ENCODE peak calls at places on chromosomes 5 and 9, in five cellular contexts. A is uterus, J is GM23248, T is upper lobe of left lung, U is AG04450. F is an unnamed sample.

GRCh38 chr9:111805841-111806241 is 11.1 kb upstream of the SHOC1 start:
- DNase-seq in A (no peak), J (peak), T (no peak), U (no peak), F (no peak)

GRCh38 chr5:94181940-94182339 is 436.5 kb downstream of the KIAA0825 start:
- DNase-seq in A (no peak), J (peak), T (no peak), U (no peak), F (no peak)

GRCh38 chr5:62395210-62395950 is 8.3 kb downstream of the DIMT1 start:
- DNase-seq in A (no peak), J (peak), T (no peak), U (peak), F (no peak)

GRCh38 chr9:108844856-108845255 is 10.9 kb downstream of the ACTL7B start:
- DNase-seq in A (no peak), J (no peak), T (no peak), U (no peak), F (no peak)

GRCh38 chr5:166068547-166069335 is 2222.7 kb upstream of the WWC1 start:
- DNase-seq in A (no peak), J (no peak), T (no peak), U (no peak), F (no peak)

GRCh38 chr5:60521379-60522298 is 178.3 kb downstream of the DEPDC1B start:
- DNase-seq in A (no peak), J (no peak), T (no peak), U (no peak), F (no peak)

GRCh38 chr5:14683906-14684455 is 19.5 kb downstream of the OTULIN start:
- DNase-seq in A (no peak), J (no peak), T (no peak), U (no peak), F (no peak)

GRCh38 chr5:132776077-132776931 is 735 bp downstream of the SEPTIN8 start:
- DNase-seq in A (no peak), J (peak), T (no peak), U (no peak), F (peak)

GRCh38 chr9:137611623-137612609 is 6.4 kb downstream of the ARRDC1 start:
- DNase-seq in A (peak), J (peak), T (peak), U (peak), F (no peak)

GRCh38 chr9:71223953-71224538 is 102.6 kb upstream of the TRPM3 start:
- DNase-seq in A (no peak), J (no peak), T (no peak), U (no peak), F (no peak)

GRCh38 chr9:97567894-97568202 is 65.3 kb downstream of the TSTD2 start:
- DNase-seq in A (no peak), J (no peak), T (no peak), U (no peak), F (no peak)

GRCh38 chr9:28848671-28849070 is 1275.4 kb upstream of the C9orf72 start:
- DNase-seq in A (no peak), J (no peak), T (no peak), U (no peak), F (no peak)

GRCh38 chr9:99411068-99411467 is 189.0 kb downstream of the SEC61B start:
- DNase-seq in A (no peak), J (peak), T (no peak), U (peak), F (no peak)

GRCh38 chr5:83385812-83386211 is 85.7 kb upstream of the VCAN start:
- DNase-seq in A (no peak), J (no peak), T (no peak), U (no peak), F (no peak)

GRCh38 chr9:130825051-130825651 is 9.9 kb upstream of the ABL1 start:
- DNase-seq in A (peak), J (peak), T (no peak), U (no peak), F (no peak)

GRCh38 chr9:103242025-103242424 is 246.9 kb downstream of the CYLC2 start:
- DNase-seq in A (no peak), J (no peak), T (no peak), U (no peak), F (no peak)

GRCh38 chr9:34571180-34571800 is 18.2 kb downstream of the CNTFR start:
- DNase-seq in A (no peak), J (no peak), T (no peak), U (no peak), F (no peak)

GRCh38 chr9:3777137-3777536 is 251.3 kb upstream of the RFX3 start:
- DNase-seq in A (no peak), J (no peak), T (no peak), U (no peak), F (no peak)

GRCh38 chr9:13292158-13292557 is 12.7 kb upstream of the MPDZ start:
- DNase-seq in A (no peak), J (no peak), T (no peak), U (no peak), F (no peak)

GRCh38 chr5:125129151-125129806 is 382.8 kb upstream of the ZNF608 start:
- DNase-seq in A (no peak), J (peak), T (no peak), U (no peak), F (no peak)

DNA sequence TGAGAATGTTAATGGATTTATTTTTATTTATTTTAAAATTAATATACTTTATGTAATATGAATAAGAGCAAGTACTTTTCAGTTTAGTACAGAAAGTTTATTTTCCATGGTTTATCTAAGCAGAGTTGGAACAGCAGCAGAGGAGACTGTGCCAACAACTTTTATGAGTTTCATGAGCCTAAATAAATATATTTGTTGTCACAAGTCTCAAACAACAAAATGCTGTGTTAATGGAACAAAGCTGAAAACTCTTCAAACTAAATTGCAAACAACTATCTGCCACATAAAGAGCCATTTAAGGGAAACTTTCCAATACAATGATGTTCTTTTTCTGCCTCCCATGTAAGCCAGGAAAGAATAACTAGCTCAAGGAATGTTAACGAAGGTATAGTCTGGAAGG is 96.1 kb downstream of the FBN2 start:
- DNase-seq in A (no peak), J (no peak), T (no peak), U (no peak), F (no peak)
- H3K27ac ChIP-seq in A (no peak), J (no peak), T (no peak), U (no peak), F (no peak)

GRCh38 chr9:122812736-122813135 is 12.8 kb downstream of the OR1K1 start:
- DNase-seq in A (no peak), J (peak), T (no peak), U (no peak), F (no peak)

GRCh38 chr9:122819326-122819725 is 9.1 kb downstream of the PDCL start:
- DNase-seq in A (no peak), J (peak), T (no peak), U (no peak), F (no peak)

GRCh38 chr9:122816163-122816867 is 12.1 kb downstream of the PDCL start:
- DNase-seq in A (peak), J (no peak), T (no peak), U (no peak), F (peak)

GRCh38 chr9:122814545-122814944 is 13.8 kb downstream of the PDCL start:
- DNase-seq in A (no peak), J (no peak), T (no peak), U (no peak), F (no peak)

DNA sequence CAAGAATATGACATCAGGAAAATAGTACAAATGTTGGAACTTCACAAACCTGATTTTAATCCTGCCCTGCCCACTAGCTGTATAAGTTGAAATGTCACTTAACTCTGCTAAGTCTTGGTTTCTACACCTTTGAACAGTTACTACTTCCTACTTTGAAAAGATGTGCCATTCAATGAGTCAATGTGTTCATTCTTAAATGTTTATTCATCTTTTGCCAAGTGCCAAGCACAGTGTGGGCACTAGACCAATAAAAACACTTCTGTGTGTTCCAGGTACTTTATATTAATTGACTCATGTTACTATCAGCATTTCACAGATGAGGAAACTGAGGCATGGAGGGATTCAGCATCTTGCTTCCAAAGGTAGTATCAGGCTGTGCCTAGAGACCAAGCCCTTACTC is 12.8 kb downstream of the PDCL start:
- DNase-seq in A (no peak), J (no peak), T (no peak), U (no peak), F (no peak)
- H3K27ac ChIP-seq in A (peak), J (no peak), T (peak), U (no peak), F (no peak)

GRCh38 chr9:113483676-113484257 is 20.2 kb downstream of the RGS3 start:
- DNase-seq in A (no peak), J (no peak), T (no peak), U (no peak), F (no peak)
- H3K27ac ChIP-seq in A (peak), J (no peak), T (peak), U (peak), F (no peak)

GRCh38 chr5:178940569-178941360 is at the start of gene ZNF454:
- DNase-seq in A (peak), J (peak), T (peak), U (peak), F (peak)
- H3K27ac ChIP-seq in A (peak), J (peak), T (peak), U (no peak), F (peak)

DNA sequence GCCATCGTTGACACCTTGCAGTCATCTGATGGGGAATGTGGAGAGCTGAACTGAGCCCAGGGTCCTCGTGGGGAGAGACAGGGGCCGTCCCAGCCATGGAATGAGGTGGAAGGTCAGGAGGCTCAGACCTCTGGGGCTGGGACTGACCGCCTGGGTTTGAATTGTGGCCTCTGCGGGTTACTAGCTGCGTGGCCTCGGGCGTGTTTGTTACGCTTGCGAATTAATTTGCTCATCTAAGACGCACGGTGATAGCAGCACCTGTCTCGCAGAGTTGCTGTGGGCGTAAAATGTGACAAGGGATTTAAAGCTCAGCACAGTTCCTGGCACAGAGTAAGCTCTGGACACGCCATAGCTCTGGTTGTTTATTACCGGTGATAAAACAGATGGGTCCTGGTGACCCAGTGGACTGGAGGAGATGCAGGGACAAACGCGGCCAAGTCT is 19.4 kb upstream of the DAB2IP start:
- DNase-seq in A (no peak), J (no peak), T (no peak), U (no peak), F (no peak)
- H3K27ac ChIP-seq in A (peak), J (no peak), T (no peak), U (no peak), F (no peak)